ENCODE peak calls at places on chromosome 20, in seven cellular contexts. One of them, this sample, is unnamed.

GRCh38 chr20:34294563-34294962 is 8.6 kb downstream of the AHCY start:
- DNase-seq in GM12878: no peak
- DNase-seq in SK-N-SH: no peak
- DNase-seq in H1: no peak
- DNase-seq in A549: no peak
- DNase-seq in K562: no peak
- DNase-seq in HCT116: no peak
- DNase-seq in this sample: no peak

GRCh38 chr20:8389381-8390368 is 257.6 kb downstream of the PLCB1 start:
- DNase-seq in H1: no peak
- DNase-seq in A549: peak
- DNase-seq in HCT116: peak
- DNase-seq in K562: peak
- DNase-seq in GM12878: no peak
- DNase-seq in SK-N-SH: peak
- DNase-seq in this sample: peak

GRCh38 chr20:62900692-62901584 is 25.4 kb downstream of the DIDO1 start:
- DNase-seq in A549: peak
- DNase-seq in SK-N-SH: no peak
- DNase-seq in H1: no peak
- DNase-seq in HCT116: no peak
- DNase-seq in GM12878: no peak
- DNase-seq in K562: no peak
- DNase-seq in this sample: peak

GRCh38 chr20:46990017-46990810 is 95.6 kb downstream of the EYA2 start:
- DNase-seq in A549: no peak
- DNase-seq in GM12878: no peak
- DNase-seq in HCT116: no peak
- DNase-seq in SK-N-SH: no peak
- DNase-seq in K562: peak
- DNase-seq in H1: no peak
- DNase-seq in this sample: no peak

GRCh38 chr20:59948828-59949720 is 8.9 kb downstream of the FAM217B start:
- DNase-seq in SK-N-SH: peak
- DNase-seq in H1: no peak
- DNase-seq in K562: no peak
- DNase-seq in GM12878: no peak
- DNase-seq in HCT116: peak
- DNase-seq in A549: no peak
- DNase-seq in this sample: peak

GRCh38 chr20:52497731-52498130 is 306.2 kb upstream of the ZFP64 start:
- DNase-seq in SK-N-SH: no peak
- DNase-seq in K562: no peak
- DNase-seq in A549: no peak
- DNase-seq in H1: no peak
- DNase-seq in GM12878: no peak
- DNase-seq in HCT116: no peak
- DNase-seq in this sample: no peak

GRCh38 chr20:17870063-17870740 is 98.4 kb downstream of the SNX5 start:
- DNase-seq in GM12878: no peak
- DNase-seq in H1: no peak
- DNase-seq in K562: no peak
- DNase-seq in HCT116: no peak
- DNase-seq in A549: no peak
- DNase-seq in SK-N-SH: no peak
- DNase-seq in this sample: no peak

GRCh38 chr20:51326241-51326819 is 216.2 kb downstream of the NFATC2 start:
- DNase-seq in SK-N-SH: peak
- DNase-seq in GM12878: no peak
- DNase-seq in A549: peak
- DNase-seq in H1: peak
- DNase-seq in HCT116: peak
- DNase-seq in K562: peak
- DNase-seq in this sample: peak

GRCh38 chr20:15162061-15162740 is 824.8 kb upstream of the FLRT3 start:
- DNase-seq in GM12878: peak
- DNase-seq in HCT116: no peak
- DNase-seq in A549: no peak
- DNase-seq in K562: no peak
- DNase-seq in H1: no peak
- DNase-seq in SK-N-SH: no peak
- DNase-seq in this sample: no peak

GRCh38 chr20:56974499-56975250 is 291.8 kb downstream of the BMP7 start:
- DNase-seq in H1: peak
- DNase-seq in HCT116: peak
- DNase-seq in SK-N-SH: no peak
- DNase-seq in K562: peak
- DNase-seq in A549: peak
- DNase-seq in GM12878: no peak
- DNase-seq in this sample: peak

GRCh38 chr20:53914861-53915458 is 155.4 kb downstream of the BCAS1 start:
- DNase-seq in GM12878: no peak
- DNase-seq in A549: no peak
- DNase-seq in H1: no peak
- DNase-seq in SK-N-SH: peak
- DNase-seq in K562: no peak
- DNase-seq in HCT116: no peak
- DNase-seq in this sample: no peak

GRCh38 chr20:2386516-2387179 is 5.9 kb downstream of the TGM6 start:
- DNase-seq in A549: no peak
- DNase-seq in HCT116: no peak
- DNase-seq in SK-N-SH: no peak
- DNase-seq in H1: no peak
- DNase-seq in K562: no peak
- DNase-seq in GM12878: no peak
- DNase-seq in this sample: no peak

GRCh38 chr20:48821261-48821910 is 6.4 kb downstream of the PREX1 start:
- DNase-seq in GM12878: no peak
- DNase-seq in SK-N-SH: no peak
- DNase-seq in K562: no peak
- DNase-seq in H1: no peak
- DNase-seq in HCT116: no peak
- DNase-seq in A549: no peak
- DNase-seq in this sample: no peak

GRCh38 chr20:35135867-35136586 is 11.1 kb downstream of the EDEM2 start:
- DNase-seq in HCT116: no peak
- DNase-seq in GM12878: no peak
- DNase-seq in A549: no peak
- DNase-seq in SK-N-SH: no peak
- DNase-seq in H1: no peak
- DNase-seq in K562: no peak
- DNase-seq in this sample: no peak

GRCh38 chr20:13995841-13996240 is 525 bp downstream of the MACROD2 start:
- DNase-seq in SK-N-SH: peak
- DNase-seq in HCT116: no peak
- DNase-seq in A549: peak
- DNase-seq in K562: no peak
- DNase-seq in GM12878: no peak
- DNase-seq in H1: peak
- DNase-seq in this sample: no peak

GRCh38 chr20:24673678-24674570 is 204.5 kb downstream of the SYNDIG1 start:
- DNase-seq in K562: no peak
- DNase-seq in GM12878: no peak
- DNase-seq in SK-N-SH: no peak
- DNase-seq in H1: no peak
- DNase-seq in HCT116: no peak
- DNase-seq in A549: no peak
- DNase-seq in this sample: no peak

GRCh38 chr20:8215516-8215915 is 83.5 kb downstream of the PLCB1 start:
- DNase-seq in GM12878: no peak
- DNase-seq in HCT116: no peak
- DNase-seq in H1: no peak
- DNase-seq in SK-N-SH: no peak
- DNase-seq in K562: no peak
- DNase-seq in A549: no peak
- DNase-seq in this sample: no peak

GRCh38 chr20:51467971-51468626 is 74.4 kb downstream of the NFATC2 start:
- DNase-seq in SK-N-SH: no peak
- DNase-seq in H1: no peak
- DNase-seq in HCT116: no peak
- DNase-seq in A549: no peak
- DNase-seq in K562: no peak
- DNase-seq in GM12878: no peak
- DNase-seq in this sample: no peak

GRCh38 chr20:59933849-59934585 is 580 bp upstream of the SYCP2 start:
- DNase-seq in H1: peak
- DNase-seq in SK-N-SH: peak
- DNase-seq in K562: peak
- DNase-seq in GM12878: no peak
- DNase-seq in HCT116: peak
- DNase-seq in A549: peak
- DNase-seq in this sample: peak

GRCh38 chr20:24694727-24695528 is 225.5 kb downstream of the SYNDIG1 start:
- DNase-seq in H1: peak
- DNase-seq in K562: no peak
- DNase-seq in HCT116: no peak
- DNase-seq in A549: no peak
- DNase-seq in SK-N-SH: peak
- DNase-seq in GM12878: no peak
- DNase-seq in this sample: no peak

GRCh38 chr20:25100914-25101313 is 19.0 kb upstream of the VSX1 start:
- DNase-seq in GM12878: no peak
- DNase-seq in A549: no peak
- DNase-seq in K562: no peak
- DNase-seq in HCT116: no peak
- DNase-seq in H1: peak
- DNase-seq in SK-N-SH: no peak
- DNase-seq in this sample: no peak

GRCh38 chr20:58330692-58331091 is 21.2 kb downstream of the RAB22A start:
- DNase-seq in GM12878: no peak
- DNase-seq in A549: no peak
- DNase-seq in SK-N-SH: no peak
- DNase-seq in K562: no peak
- DNase-seq in HCT116: no peak
- DNase-seq in H1: no peak
- DNase-seq in this sample: no peak

GRCh38 chr20:61983965-61984364 is 81.7 kb downstream of the TAF4 start:
- DNase-seq in A549: no peak
- DNase-seq in H1: no peak
- DNase-seq in HCT116: no peak
- DNase-seq in SK-N-SH: no peak
- DNase-seq in GM12878: no peak
- DNase-seq in K562: no peak
- DNase-seq in this sample: no peak

GRCh38 chr20:50868509-50869495 is 62.4 kb downstream of the ADNP start:
- DNase-seq in H1: no peak
- DNase-seq in K562: no peak
- DNase-seq in GM12878: no peak
- DNase-seq in HCT116: no peak
- DNase-seq in SK-N-SH: no peak
- DNase-seq in A549: no peak
- DNase-seq in this sample: peak

GRCh38 chr20:63567382-63568169 is 6.5 kb downstream of the HELZ2 start:
- DNase-seq in SK-N-SH: no peak
- DNase-seq in GM12878: peak
- DNase-seq in A549: no peak
- DNase-seq in HCT116: no peak
- DNase-seq in H1: no peak
- DNase-seq in K562: no peak
- DNase-seq in this sample: no peak

GRCh38 chr20:57468523-57469417 is 56.2 kb downstream of the CTCFL start:
- DNase-seq in GM12878: no peak
- DNase-seq in H1: no peak
- DNase-seq in K562: no peak
- DNase-seq in HCT116: no peak
- DNase-seq in SK-N-SH: no peak
- DNase-seq in A549: no peak
- DNase-seq in this sample: no peak

GRCh38 chr20:23358563-23358906 is 3.4 kb upstream of the GZF1 start:
- DNase-seq in K562: no peak
- DNase-seq in SK-N-SH: no peak
- DNase-seq in HCT116: no peak
- DNase-seq in H1: no peak
- DNase-seq in GM12878: no peak
- DNase-seq in A549: no peak
- DNase-seq in this sample: no peak
- TF ChIP-seq RAD21 in K562: no peak
- TF ChIP-seq RAD21 in SK-N-SH: no peak
- TF ChIP-seq RAD21 in HCT116: no peak
- TF ChIP-seq RAD21 in H1: no peak
- TF ChIP-seq RAD21 in GM12878: no peak
- TF ChIP-seq RAD21 in A549: no peak
- TF ChIP-seq RAD21 in this sample: no peak

GRCh38 chr20:39897781-39898466 is 791.1 kb downstream of the MAFB start:
- DNase-seq in K562: no peak
- DNase-seq in SK-N-SH: no peak
- DNase-seq in A549: no peak
- DNase-seq in H1: no peak
- DNase-seq in GM12878: no peak
- DNase-seq in HCT116: no peak
- DNase-seq in this sample: no peak
- TF ChIP-seq MAX in K562: no peak
- TF ChIP-seq MAX in SK-N-SH: no peak
- TF ChIP-seq MAX in A549: no peak
- TF ChIP-seq MAX in H1: no peak
- TF ChIP-seq MAX in GM12878: no peak
- TF ChIP-seq MAX in HCT116: no peak
- TF ChIP-seq MAX in this sample: no peak

GRCh38 chr20:10201321-10201870 is 17.2 kb upstream of the SNAP25 start:
- DNase-seq in K562: no peak
- DNase-seq in H1: no peak
- DNase-seq in A549: no peak
- DNase-seq in GM12878: no peak
- DNase-seq in HCT116: no peak
- DNase-seq in SK-N-SH: no peak
- DNase-seq in this sample: no peak

GRCh38 chr20:10200329-10200728 is 18.3 kb upstream of the SNAP25 start:
- DNase-seq in SK-N-SH: no peak
- DNase-seq in GM12878: no peak
- DNase-seq in H1: no peak
- DNase-seq in K562: no peak
- DNase-seq in A549: no peak
- DNase-seq in HCT116: no peak
- DNase-seq in this sample: no peak
- TF ChIP-seq RAD21 in SK-N-SH: no peak
- TF ChIP-seq RAD21 in GM12878: no peak
- TF ChIP-seq RAD21 in H1: no peak
- TF ChIP-seq RAD21 in K562: no peak
- TF ChIP-seq RAD21 in A549: no peak
- TF ChIP-seq RAD21 in HCT116: no peak
- TF ChIP-seq RAD21 in this sample: no peak

DNA sequence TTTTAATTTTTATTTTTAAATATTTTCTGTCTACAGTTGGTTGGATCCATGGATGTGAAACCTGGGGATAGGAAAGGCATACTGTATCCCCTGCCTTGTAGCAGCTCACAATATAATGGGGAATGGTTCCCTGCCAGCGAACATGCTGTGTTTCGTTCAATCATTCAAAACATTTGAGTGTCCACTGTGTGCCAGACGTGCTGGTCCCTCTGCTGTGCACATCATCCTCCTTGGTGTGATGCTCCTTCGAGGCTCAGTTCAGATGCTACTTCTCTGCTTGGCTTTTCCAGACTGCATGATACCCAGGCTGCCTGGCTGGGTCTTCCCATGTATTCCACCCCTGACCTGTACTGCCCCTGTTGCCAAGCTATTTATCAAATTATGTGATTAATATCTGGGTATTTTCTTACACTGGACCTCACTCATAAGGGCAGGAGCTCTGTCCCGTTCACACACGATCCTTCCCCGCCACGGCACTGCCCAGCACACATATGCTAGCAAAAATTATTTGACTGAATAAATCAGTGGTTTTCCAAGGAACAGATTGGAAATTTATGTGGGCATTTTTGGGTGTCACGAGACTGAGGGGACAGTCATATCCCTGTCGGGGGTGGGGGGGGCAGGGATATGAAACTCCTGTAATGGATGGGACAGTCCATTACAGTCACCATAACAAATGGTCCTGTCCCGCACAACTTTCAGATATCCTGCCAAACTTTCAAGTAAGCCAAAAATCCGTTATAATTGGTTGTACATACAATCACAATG is 4.9 kb downstream of the SDCBP2 start:
- DNase-seq in K562: no peak
- DNase-seq in GM12878: no peak
- DNase-seq in HCT116: no peak
- DNase-seq in SK-N-SH: no peak
- DNase-seq in H1: peak
- DNase-seq in A549: no peak
- DNase-seq in this sample: no peak
- TF ChIP-seq MAX in K562: no peak
- TF ChIP-seq MAX in GM12878: no peak
- TF ChIP-seq MAX in HCT116: no peak
- TF ChIP-seq MAX in SK-N-SH: no peak
- TF ChIP-seq MAX in H1: no peak
- TF ChIP-seq MAX in A549: no peak
- TF ChIP-seq MAX in this sample: no peak

This sample was measured in HepG2.